ENCODE peak calls at places on chromosome 15, in four cellular contexts. Q, X, N and M are unnamed samples.

GRCh38 chr15:85800460-85801123 is 5.9 kb upstream of the KLHL25 start:
- DNase-seq in Q (no peak), X (no peak), N (no peak), M (no peak)

GRCh38 chr15:49383266-49383665 is 39.8 kb upstream of the FGF7 start:
- DNase-seq in Q (no peak), X (no peak), N (no peak), M (peak; percentile 19)

GRCh38 chr15:56356616-56357015 is 8.6 kb upstream of the TEX9 start:
- DNase-seq in Q (no peak), X (no peak), N (peak; percentile 57), M (no peak)

GRCh38 chr15:99618941-99619411 is 53.2 kb downstream of the MEF2A start:
- DNase-seq in Q (no peak), X (no peak), N (no peak), M (no peak)

GRCh38 chr15:61831505-61831921 is 228.7 kb downstream of the VPS13C start:
- DNase-seq in Q (no peak), X (no peak), N (no peak), M (no peak)

GRCh38 chr15:70385711-70386110 is 288.0 kb upstream of the TLE3 start:
- DNase-seq in Q (no peak), X (no peak), N (no peak), M (no peak)

GRCh38 chr15:77081971-77082370 is 11.1 kb upstream of the TSPAN3 start:
- DNase-seq in Q (no peak), X (no peak), N (no peak), M (no peak)

GRCh38 chr15:71611721-71612016 is 198.7 kb upstream of the NR2E3 start:
- DNase-seq in Q (no peak), X (no peak), N (no peak), M (no peak)

GRCh38 chr15:76056931-76057330 is 2.9 kb upstream of the TMEM266 start:
- DNase-seq in Q (no peak), X (no peak), N (peak; percentile 67), M (no peak)

GRCh38 chr15:29089731-29090616 is 179.6 kb downstream of the NSMCE3 start:
- DNase-seq in Q (no peak), X (no peak), N (no peak), M (no peak)

GRCh38 chr15:94653071-94653470 is 421.7 kb downstream of the MCTP2 start:
- DNase-seq in Q (no peak), X (no peak), N (no peak), M (no peak)

GRCh38 chr15:60804986-60805949 is 326.3 kb upstream of the ICE2 start:
- DNase-seq in Q (no peak), X (no peak), N (no peak), M (no peak)

GRCh38 chr15:64842986-64843561 is 1.4 kb downstream of the PLEKHO2 start:
- DNase-seq in Q (no peak), X (no peak), N (no peak), M (no peak)

GRCh38 chr15:36313021-36313420 is 266.4 kb upstream of the CDIN1 start:
- DNase-seq in Q (no peak), X (no peak), N (no peak), M (no peak)

GRCh38 chr15:52204657-52205056 is 13.5 kb upstream of the GNB5 start:
- DNase-seq in Q (no peak), X (no peak), N (no peak), M (no peak)

GRCh38 chr15:58224068-58224467 is 85.9 kb downstream of the AQP9 start:
- DNase-seq in Q (no peak), X (no peak), N (no peak), M (no peak)

GRCh38 chr15:67832965-67833503 is 6.8 kb downstream of the RNU6-1 start:
- DNase-seq in Q (no peak), X (no peak), N (no peak), M (no peak)

GRCh38 chr15:40229956-40230355 is 8.9 kb upstream of the PAK6 start:
- DNase-seq in Q (no peak), X (no peak), N (no peak), M (no peak)

GRCh38 chr15:51768018-51768417 is 16.6 kb downstream of the TMOD2 start:
- DNase-seq in Q (no peak), X (no peak), N (no peak), M (no peak)

GRCh38 chr15:73081321-73081958 is 29.2 kb downstream of the NEO1 start:
- DNase-seq in Q (no peak), X (peak; percentile 0), N (no peak), M (peak; percentile 39)

GRCh38 chr15:41979493-41980266 is 7.3 kb upstream of the EHD4 start:
- DNase-seq in Q (no peak), X (no peak), N (no peak), M (no peak)

GRCh38 chr15:94243418-94243817 is 12.1 kb downstream of the MCTP2 start:
- DNase-seq in Q (no peak), X (no peak), N (no peak), M (no peak)

GRCh38 chr15:41429003-41429890 is 12.4 kb downstream of the RTF1 start:
- DNase-seq in Q (no peak), X (no peak), N (peak; percentile 59), M (no peak)